ENCODE peak calls at places on chromosomes 4 and X, in seven cellular contexts. G, F, D, L, E, W and X are unnamed samples. For H3K9me3 and H3K4me1, the result is how much of the 10 kb centered on the place peaks cover.

GRCh38 chr4:20422398-20422797 is 170.7 kb downstream of the SLIT2 start:
- DNase-seq in D (peak), G (peak), E (peak), L (peak), W (peak), F (peak), X (peak)

GRCh38 chr4:176611954-176612353 is 180.8 kb downstream of the VEGFC start:
- DNase-seq in F (no peak), G (no peak), L (no peak), E (no peak), D (no peak), W (peak), X (no peak)

GRCh38 chr4:31107362-31107761 is 387.2 kb downstream of the PCDH7 start:
- DNase-seq in G (no peak), L (no peak), D (no peak), W (peak), E (no peak), F (no peak), X (no peak)

GRCh38 chr4:155935389-155935986 is 18.2 kb downstream of the CTSO start:
- DNase-seq in D (no peak), F (no peak), G (no peak), E (no peak), L (no peak), W (no peak), X (no peak)

GRCh38 chr4:19944251-19944650 is 307.5 kb upstream of the SLIT2 start:
- DNase-seq in E (no peak), F (no peak), W (no peak), L (no peak), D (no peak), G (no peak), X (no peak)

GRCh38 chr4:141465151-141465550 is 171.2 kb upstream of the IL15 start:
- DNase-seq in G (no peak), E (no peak), D (no peak), W (no peak), F (no peak), L (no peak), X (no peak)

GRCh38 chr4:123366144-123366748 is 30.3 kb upstream of the SPRY1 start:
- DNase-seq in E (no peak), L (no peak), G (no peak), D (no peak), F (no peak), W (no peak), X (no peak)

GRCh38 chrX:68203656-68204055 is 229.6 kb downstream of the OPHN1 start:
- DNase-seq in G (no peak), L (no peak), E (no peak), D (no peak), F (no peak), W (no peak), X (no peak)

GRCh38 chrX:105822138-105823091 is at the start of gene NRK:
- DNase-seq in G (no peak), L (peak), W (peak), D (peak), E (no peak), F (no peak), X (no peak)

GRCh38 chr4:139740531-139741041 is 75.0 kb downstream of the MGST2 start:
- DNase-seq in L (peak), F (peak), D (peak), E (peak), W (peak), G (peak), X (no peak)

GRCh38 chr4:100079264-100079663 is 111.0 kb downstream of the DDIT4L start:
- DNase-seq in L (no peak), W (no peak), G (no peak), D (no peak), F (no peak), E (peak), X (no peak)

GRCh38 chr4:57071340-57071739 is 38.8 kb downstream of the IGFBP7 start:
- DNase-seq in E (no peak), L (no peak), D (peak), G (no peak), F (peak), W (peak), X (no peak)

GRCh38 chr4:16123356-16124084 is 39.7 kb upstream of the PROM1 start:
- DNase-seq in F (peak), G (peak), E (no peak), D (no peak), L (no peak), W (no peak), X (no peak)

GRCh38 chr4:46393606-46394005 is 3.7 kb upstream of the GABRA2 start:
- DNase-seq in D (no peak), W (no peak), E (no peak), G (no peak), L (no peak), F (no peak), X (no peak)

GRCh38 chrX:150548251-150548650 is 20.2 kb upstream of the MTM1 start:
- DNase-seq in E (no peak), G (no peak), D (no peak), W (no peak), F (no peak), L (no peak), X (no peak)
- H3K4me3 ChIP-seq in E (peak), G (no peak), D (no peak), W (no peak), F (no peak), L (peak), X (no peak)

DNA sequence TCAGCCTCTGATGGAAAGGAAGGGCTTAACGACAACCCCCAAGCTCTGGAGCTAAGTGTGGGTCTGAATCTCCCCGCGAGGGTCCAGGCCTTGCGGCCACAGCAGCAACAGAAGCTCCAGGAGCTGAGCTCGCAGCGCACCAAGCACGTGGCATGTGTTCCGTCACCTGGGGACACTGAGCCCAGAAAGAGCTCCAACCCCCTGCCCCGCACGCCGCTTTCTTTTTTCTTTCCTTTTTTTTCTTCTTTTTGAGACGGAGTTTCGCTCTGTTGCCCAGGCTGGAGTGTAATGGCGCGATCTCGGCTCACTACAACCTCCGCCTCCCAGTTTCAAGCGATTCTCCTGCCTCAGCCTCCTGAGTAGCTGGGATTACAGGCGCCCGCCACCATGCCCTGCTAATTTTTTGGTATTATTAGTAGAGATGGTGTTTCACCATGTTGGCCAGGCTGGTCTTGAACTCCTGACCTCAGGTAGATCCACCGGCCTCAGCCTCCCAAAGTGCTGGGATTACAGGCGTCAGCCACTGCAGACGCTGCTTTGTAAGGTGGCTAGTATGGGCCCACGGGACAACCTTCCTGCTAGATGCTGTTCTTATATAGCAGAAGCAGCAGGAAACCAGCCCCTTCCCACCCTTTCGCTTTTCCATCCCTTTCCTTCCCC is 685 bp upstream of the TNIP2 start:
- DNase-seq in D (no peak), F (no peak), L (no peak), W (no peak), E (no peak), G (no peak), X (no peak)
- H3K9me3 ChIP-seq in D (under half), F (under half), L (under half), W (under half), E (under half), G (under half), X (under half)

GRCh38 chr4:8727546-8728510 is 135.3 kb downstream of the CPZ start:
- DNase-seq in G (no peak), D (no peak), F (no peak), W (no peak), E (peak), L (no peak), X (no peak)
- H3K4me1 ChIP-seq in G (under half), D (under half), F (under half), W (under half), E (under half), L (under half), X (under half)

GRCh38 chrX:24082446-24082845 is 27.7 kb downstream of the EIF2S3 start:
- DNase-seq in L (no peak), D (no peak), E (no peak), F (no peak), W (no peak), G (no peak), X (no peak)

GRCh38 chrX:24085133-24085532 is 30.4 kb downstream of the EIF2S3 start:
- DNase-seq in D (no peak), L (no peak), G (no peak), F (no peak), W (no peak), E (no peak), X (no peak)

GRCh38 chrX:24079405-24079804 is 24.6 kb downstream of the EIF2S3 start:
- DNase-seq in G (no peak), L (no peak), W (no peak), F (no peak), E (no peak), D (no peak), X (no peak)

GRCh38 chrX:24080670-24081069 is 25.9 kb downstream of the EIF2S3 start:
- DNase-seq in D (no peak), G (no peak), L (no peak), W (no peak), F (no peak), E (no peak), X (no peak)

DNA sequence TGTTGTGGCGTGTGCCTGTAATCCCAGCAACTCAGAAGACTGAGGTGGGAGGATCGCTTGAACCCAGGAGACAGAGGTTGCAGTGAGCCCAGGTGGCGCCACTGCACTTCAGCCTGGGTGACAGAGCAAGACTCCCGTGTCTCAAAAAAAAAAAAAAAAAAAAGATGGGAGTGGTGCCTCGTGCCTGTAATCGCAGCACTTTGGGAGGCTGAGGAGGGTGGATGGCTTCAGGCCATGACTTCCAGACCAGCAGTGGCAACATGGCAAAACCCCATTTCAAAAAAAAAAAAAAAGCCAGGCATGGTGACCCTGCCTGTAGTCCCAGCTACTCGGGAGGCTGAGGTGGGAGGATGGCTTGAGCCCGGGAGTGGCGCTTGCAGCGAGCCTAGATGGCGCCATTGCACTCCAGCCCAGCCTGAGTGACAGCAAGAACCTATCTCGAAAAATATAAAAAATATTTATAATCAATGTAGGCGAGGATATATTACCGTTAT is 27.0 kb downstream of the EIF2S3 start:
- DNase-seq in F (peak), G (peak), L (peak), E (peak), W (peak), D (peak), X (peak)
- H3K4me3 ChIP-seq in F (no peak), G (no peak), L (no peak), E (no peak), W (peak), D (no peak), X (no peak)

GRCh38 chr4:103105558-103106356 is 6.1 kb upstream of the BDH2 start:
- DNase-seq in D (peak), F (no peak), E (no peak), G (no peak), L (no peak), W (peak), X (no peak)
- H3K9me3 ChIP-seq in D (under half), F (under half), E (under half), G (under half), L (under half), W (under half), X (under half)

GRCh38 chr4:23333946-23334878 is 555.6 kb downstream of the PPARGC1A start:
- DNase-seq in D (peak), G (peak), E (no peak), W (peak), L (peak), F (peak), X (peak)

GRCh38 chr4:23332266-23332665 is 557.6 kb downstream of the PPARGC1A start:
- DNase-seq in F (no peak), W (peak), D (no peak), L (no peak), G (no peak), E (no peak), X (no peak)

GRCh38 chr4:23333556-23333945 is 556.3 kb downstream of the PPARGC1A start:
- DNase-seq in D (peak), F (no peak), E (no peak), W (peak), G (no peak), L (no peak), X (no peak)

DNA sequence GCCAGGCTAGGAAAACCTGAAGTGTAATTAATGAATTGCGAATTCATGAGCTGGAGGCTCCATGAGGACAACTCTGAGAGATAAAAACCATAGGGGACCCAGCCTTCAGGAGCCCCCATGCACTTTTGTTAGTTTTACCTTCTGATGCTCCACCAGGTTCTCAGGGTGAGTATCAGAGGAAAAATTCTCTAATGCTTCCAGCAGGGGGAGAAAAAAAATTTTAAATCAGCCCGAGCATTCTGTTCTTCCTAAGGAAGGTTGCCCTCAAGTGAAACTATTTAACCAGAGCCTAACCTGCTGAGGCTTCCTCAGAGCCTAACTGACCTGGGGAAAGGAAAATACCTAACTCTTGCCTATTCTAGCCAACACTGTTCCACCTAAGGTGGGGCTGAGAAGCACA is 552.6 kb downstream of the PPARGC1A start:
- DNase-seq in F (no peak), G (no peak), E (no peak), D (no peak), L (no peak), W (no peak), X (peak)
- H3K4me1 ChIP-seq in F (under half), G (under half), E (under half), D (under half), L (under half), W (under half), X (under half)

GRCh38 chr4:120769227-120769626 is 153.3 kb downstream of the PRDM5 start:
- DNase-seq in W (peak), F (no peak), E (no peak), D (peak), G (no peak), L (no peak), X (no peak)

GRCh38 chr4:120773641-120774040 is 148.9 kb downstream of the PRDM5 start:
- DNase-seq in L (no peak), W (no peak), D (no peak), E (no peak), F (no peak), G (no peak), X (no peak)

GRCh38 chr4:120765271-120765985 is 157.1 kb downstream of the PRDM5 start:
- DNase-seq in W (no peak), L (no peak), G (no peak), F (no peak), D (no peak), E (no peak), X (no peak)

GRCh38 chr4:120771907-120772306 is 150.6 kb downstream of the PRDM5 start:
- DNase-seq in G (no peak), L (no peak), E (no peak), W (no peak), F (no peak), D (no peak), X (peak)

DNA sequence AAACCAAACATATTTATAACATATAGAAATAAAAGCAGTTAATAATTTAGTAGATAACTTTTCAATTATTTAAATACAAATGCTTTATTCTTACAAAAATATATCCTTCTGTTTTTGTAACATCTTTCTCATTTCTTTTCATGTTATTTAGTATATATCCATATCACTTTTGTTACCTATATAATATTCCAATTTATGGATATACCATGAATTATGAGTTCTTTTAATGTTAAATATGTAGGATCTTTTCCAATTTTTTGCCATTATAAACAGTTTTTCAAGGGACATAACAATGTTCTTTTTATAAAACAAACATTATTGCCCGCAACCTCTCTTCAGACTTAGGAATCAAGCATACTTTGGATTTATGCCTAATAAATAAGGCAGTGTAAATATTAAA is 151.6 kb downstream of the PRDM5 start:
- DNase-seq in W (no peak), L (no peak), D (no peak), G (no peak), F (no peak), E (no peak), X (no peak)
- H3K4me3 ChIP-seq in W (no peak), L (no peak), D (no peak), G (no peak), F (no peak), E (no peak), X (no peak)

GRCh38 chr4:58265734-58266133 is 1155.5 kb upstream of the IGFBP7 start:
- DNase-seq in F (no peak), W (no peak), E (no peak), L (no peak), G (no peak), D (no peak), X (no peak)
- H3K9me3 ChIP-seq in F (under half), W (under half), E (under half), L (under half), G (under half), D (under half), X (under half)

DNA sequence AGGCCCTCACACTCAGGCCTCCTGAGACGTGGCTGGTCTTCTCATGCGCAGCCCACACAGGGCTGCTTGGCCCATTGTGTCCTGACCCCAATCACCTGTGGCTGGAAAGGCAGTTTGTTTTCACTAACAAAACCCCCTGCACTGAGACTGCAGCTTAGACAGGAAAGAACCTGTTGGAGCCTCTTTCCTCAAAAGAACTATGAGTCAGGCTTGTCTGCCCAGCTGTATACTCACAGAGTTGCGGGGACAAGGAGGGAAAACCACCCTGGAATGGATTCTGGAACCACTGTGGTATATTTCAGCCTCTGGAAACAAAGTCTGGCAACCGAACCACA is 5.2 kb upstream of the TMEM156 start:
- DNase-seq in D (no peak), L (no peak), G (no peak), F (no peak), W (peak), E (no peak), X (no peak)
- H3K4me1 ChIP-seq in D (under half), L (under half), G (under half), F (under half), W (under half), E (under half), X (half or more)

GRCh38 chr4:4789462-4789861 is 70.0 kb upstream of the MSX1 start:
- DNase-seq in W (no peak), L (no peak), D (no peak), F (no peak), E (no peak), G (no peak), X (peak)

GRCh38 chr4:4788573-4788972 is 70.9 kb upstream of the MSX1 start:
- DNase-seq in F (no peak), D (no peak), E (no peak), L (no peak), G (no peak), W (no peak), X (no peak)

GRCh38 chr4:4791299-4791798 is 68.1 kb upstream of the MSX1 start:
- DNase-seq in E (no peak), D (no peak), F (no peak), W (peak), G (no peak), L (no peak), X (no peak)

GRCh38 chr4:4794421-4794820 is 65.0 kb upstream of the MSX1 start:
- DNase-seq in G (no peak), D (no peak), F (no peak), W (no peak), E (no peak), L (no peak), X (no peak)

DNA sequence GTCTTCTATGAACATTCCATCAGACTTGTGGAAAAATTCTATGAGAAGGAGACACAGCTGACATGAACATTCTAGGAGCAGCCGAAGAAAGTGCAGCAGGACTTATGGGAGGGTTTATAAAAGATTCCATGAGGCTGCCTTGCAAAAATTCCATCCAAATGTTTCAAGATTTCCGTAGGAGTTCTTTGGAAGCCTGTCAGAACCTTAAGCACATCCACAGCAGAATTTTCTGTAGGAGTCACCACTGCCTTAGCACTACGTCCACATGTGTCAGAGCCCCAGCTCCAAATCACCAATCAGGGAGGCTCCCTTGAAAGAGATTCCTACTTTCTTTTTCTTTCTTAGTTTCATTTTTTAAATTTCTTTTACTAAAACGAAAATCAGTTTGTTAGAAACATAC is 66.9 kb upstream of the MSX1 start:
- DNase-seq in W (peak), D (peak), L (no peak), F (no peak), G (no peak), E (no peak), X (no peak)
- H3K4me3 ChIP-seq in W (no peak), D (no peak), L (no peak), F (no peak), G (no peak), E (no peak), X (no peak)